ENCODE peak calls at places on chromosomes 6 and 20, in four cellular contexts. One of them, this sample, is unnamed.

GRCh38 chr6:150334790-150335783 is 33.7 kb upstream of the IYD start:
- DNase-seq in GM12878: no peak
- DNase-seq in HepG2: peak
- DNase-seq in K562: peak
- DNase-seq in this sample: peak

GRCh38 chr6:33205172-33206026 is 944 bp downstream of the HSD17B8 start:
- DNase-seq in K562: peak
- DNase-seq in GM12878: no peak
- DNase-seq in HepG2: no peak
- DNase-seq in this sample: no peak

GRCh38 chr20:63290677-63291472 is 2.1 kb upstream of the COL20A1 start:
- DNase-seq in GM12878: no peak
- DNase-seq in HepG2: peak
- DNase-seq in K562: peak
- DNase-seq in this sample: peak

GRCh38 chr6:64084201-64084663 is 448.6 kb downstream of the PHF3 start:
- DNase-seq in K562: no peak
- DNase-seq in HepG2: peak
- DNase-seq in GM12878: no peak
- DNase-seq in this sample: no peak

GRCh38 chr6:20664250-20664649 is 130.0 kb downstream of the CDKAL1 start:
- DNase-seq in HepG2: no peak
- DNase-seq in GM12878: no peak
- DNase-seq in K562: no peak
- DNase-seq in this sample: no peak

GRCh38 chr20:40691566-40692239 is 2.7 kb upstream of the MAFB start:
- DNase-seq in HepG2: no peak
- DNase-seq in GM12878: no peak
- DNase-seq in K562: no peak
- DNase-seq in this sample: no peak

GRCh38 chr6:38482466-38482865 is 157.3 kb downstream of the BTBD9 start:
- DNase-seq in K562: no peak
- DNase-seq in GM12878: no peak
- DNase-seq in HepG2: no peak
- DNase-seq in this sample: no peak

GRCh38 chr6:140572867-140573266 is 1198.4 kb upstream of the CITED2 start:
- DNase-seq in HepG2: no peak
- DNase-seq in K562: no peak
- DNase-seq in GM12878: no peak
- DNase-seq in this sample: no peak

GRCh38 chr20:64212750-64213149 is 42.8 kb upstream of the PCMTD2 start:
- DNase-seq in HepG2: no peak
- DNase-seq in K562: peak
- DNase-seq in GM12878: no peak
- DNase-seq in this sample: no peak

GRCh38 chr20:17875106-17875980 is 93.3 kb downstream of the SNX5 start:
- DNase-seq in GM12878: no peak
- DNase-seq in K562: no peak
- DNase-seq in HepG2: peak
- DNase-seq in this sample: no peak
- TF ChIP-seq TCF7 in GM12878: no peak
- TF ChIP-seq TCF7 in K562: no peak
- TF ChIP-seq TCF7 in HepG2: peak
- TF ChIP-seq TCF7 in this sample: no peak

GRCh38 chr20:33910056-33910455 is 83.7 kb upstream of the RALY start:
- DNase-seq in HepG2: no peak
- DNase-seq in GM12878: no peak
- DNase-seq in K562: no peak
- DNase-seq in this sample: no peak
- TF ChIP-seq TCF7 in HepG2: no peak
- TF ChIP-seq TCF7 in GM12878: no peak
- TF ChIP-seq TCF7 in K562: no peak
- TF ChIP-seq TCF7 in this sample: no peak

DNA sequence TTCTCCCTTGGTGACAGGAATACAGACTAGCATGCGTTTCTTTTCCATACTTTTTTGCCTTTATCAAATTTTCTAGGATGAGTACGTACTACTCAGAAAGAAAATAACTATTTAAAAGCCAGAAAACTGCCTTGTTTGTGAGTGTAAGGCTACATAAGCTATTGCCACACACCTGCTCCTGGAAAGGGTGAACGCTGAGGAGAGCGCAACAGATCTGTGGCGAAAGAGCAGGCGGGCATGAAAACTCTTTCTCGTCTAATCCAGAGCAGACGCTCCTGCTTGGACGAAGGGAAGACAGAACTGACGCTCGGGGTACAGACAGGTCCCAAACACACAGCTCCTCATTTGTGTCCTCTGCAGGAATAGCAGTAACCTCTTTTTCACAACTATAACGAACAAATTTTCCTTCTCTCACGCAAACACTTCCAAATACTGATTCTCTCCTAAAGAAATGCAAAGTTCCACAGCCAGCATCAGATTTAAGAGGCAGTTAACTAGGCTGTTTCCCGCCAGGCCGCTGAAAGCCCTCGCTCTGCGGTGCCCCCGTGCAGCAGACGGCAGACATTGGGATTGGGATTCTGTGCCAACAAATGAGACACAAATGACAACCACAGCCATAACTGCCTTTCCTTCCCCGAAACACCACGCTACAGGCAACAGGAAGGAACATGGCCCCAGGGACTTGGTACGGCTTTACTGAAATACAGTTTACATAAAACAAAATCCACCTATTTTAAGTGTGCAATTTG is 20.0 kb downstream of the TAF4 start:
- DNase-seq in GM12878: no peak
- DNase-seq in HepG2: no peak
- DNase-seq in K562: no peak
- DNase-seq in this sample: no peak
- TF ChIP-seq TCF7 in GM12878: no peak
- TF ChIP-seq TCF7 in HepG2: no peak
- TF ChIP-seq TCF7 in K562: no peak
- TF ChIP-seq TCF7 in this sample: no peak

DNA sequence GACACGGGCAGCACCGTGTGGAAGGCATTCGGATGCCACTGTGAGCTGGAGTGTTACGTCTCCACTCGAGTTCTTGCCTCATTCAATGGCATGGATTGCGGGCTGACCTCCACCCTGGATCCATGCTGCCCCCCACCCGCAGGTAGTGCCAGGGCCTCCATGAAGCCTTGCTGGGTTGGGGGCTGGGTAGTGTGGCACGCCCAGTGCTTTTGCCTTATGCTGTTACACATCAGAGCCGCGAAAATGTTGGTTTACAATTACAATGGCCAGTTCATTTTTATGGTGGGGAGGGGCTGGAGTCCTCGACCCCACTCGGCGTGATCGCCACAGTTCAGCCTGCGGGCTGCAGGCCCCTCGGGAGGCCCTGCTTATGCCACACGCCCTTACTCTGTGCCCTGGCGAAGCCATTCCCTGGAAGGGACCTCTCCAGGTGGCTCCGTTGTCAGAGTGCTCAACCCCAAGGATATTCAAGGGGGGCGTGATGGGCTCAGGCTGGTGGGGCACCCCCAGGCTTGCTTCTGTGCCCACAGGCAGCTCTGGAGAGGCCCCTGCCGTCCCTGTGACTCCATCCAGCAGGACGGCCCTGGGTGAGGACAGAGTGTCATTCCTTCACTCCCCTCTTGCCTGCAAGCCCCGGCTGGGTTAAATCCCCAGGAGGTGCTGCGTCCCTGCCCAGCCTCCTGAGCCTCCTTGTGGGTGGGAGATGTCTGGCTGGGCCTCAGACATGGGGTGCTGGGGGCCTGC is 14.8 kb downstream of the ITPA start:
- DNase-seq in HepG2: no peak
- DNase-seq in K562: no peak
- DNase-seq in GM12878: no peak
- DNase-seq in this sample: no peak
- TF ChIP-seq TCF7 in HepG2: no peak
- TF ChIP-seq TCF7 in K562: no peak
- TF ChIP-seq TCF7 in GM12878: no peak
- TF ChIP-seq TCF7 in this sample: no peak

GRCh38 chr20:49446808-49447207 is 35.7 kb downstream of the KCNB1 start:
- DNase-seq in GM12878: no peak
- DNase-seq in K562: no peak
- DNase-seq in HepG2: no peak
- DNase-seq in this sample: peak
- TF ChIP-seq TCF7 in GM12878: no peak
- TF ChIP-seq TCF7 in K562: no peak
- TF ChIP-seq TCF7 in HepG2: no peak
- TF ChIP-seq TCF7 in this sample: no peak

DNA sequence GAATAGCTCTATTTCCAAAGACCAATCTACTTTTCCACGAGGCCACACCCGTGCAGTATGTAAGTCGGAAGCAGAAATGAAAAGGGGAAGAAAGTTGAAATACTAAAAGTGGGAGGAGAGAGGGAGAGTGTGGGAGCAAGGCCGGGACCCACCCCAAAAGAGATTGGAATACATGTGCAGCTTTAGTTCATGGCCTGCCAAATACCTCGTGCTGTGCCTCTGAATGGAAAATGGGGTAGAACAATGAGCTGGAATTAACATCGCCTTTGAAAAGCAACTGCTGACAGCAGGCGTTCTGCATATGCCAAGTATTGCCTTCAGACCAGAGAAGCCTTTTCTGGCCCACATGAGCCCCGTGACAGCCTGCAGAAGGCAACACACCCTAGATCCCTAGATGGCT is 155.6 kb downstream of the CD83 start:
- DNase-seq in K562: no peak
- DNase-seq in HepG2: no peak
- DNase-seq in GM12878: no peak
- DNase-seq in this sample: peak
- TF ChIP-seq TCF7 in K562: no peak
- TF ChIP-seq TCF7 in HepG2: no peak
- TF ChIP-seq TCF7 in GM12878: no peak
- TF ChIP-seq TCF7 in this sample: no peak

GRCh38 chr20:50265245-50265946 is 74.8 kb downstream of the CEBPB start:
- DNase-seq in K562: no peak
- DNase-seq in GM12878: no peak
- DNase-seq in HepG2: no peak
- DNase-seq in this sample: no peak

GRCh38 chr20:50267866-50268219 is 77.2 kb downstream of the CEBPB start:
- DNase-seq in HepG2: no peak
- DNase-seq in GM12878: no peak
- DNase-seq in K562: no peak
- DNase-seq in this sample: no peak

GRCh38 chr20:50266293-50267040 is 75.8 kb downstream of the CEBPB start:
- DNase-seq in K562: no peak
- DNase-seq in GM12878: no peak
- DNase-seq in HepG2: no peak
- DNase-seq in this sample: no peak

GRCh38 chr20:50269111-50270033 is 78.7 kb downstream of the CEBPB start:
- DNase-seq in HepG2: no peak
- DNase-seq in GM12878: no peak
- DNase-seq in K562: no peak
- DNase-seq in this sample: no peak

DNA sequence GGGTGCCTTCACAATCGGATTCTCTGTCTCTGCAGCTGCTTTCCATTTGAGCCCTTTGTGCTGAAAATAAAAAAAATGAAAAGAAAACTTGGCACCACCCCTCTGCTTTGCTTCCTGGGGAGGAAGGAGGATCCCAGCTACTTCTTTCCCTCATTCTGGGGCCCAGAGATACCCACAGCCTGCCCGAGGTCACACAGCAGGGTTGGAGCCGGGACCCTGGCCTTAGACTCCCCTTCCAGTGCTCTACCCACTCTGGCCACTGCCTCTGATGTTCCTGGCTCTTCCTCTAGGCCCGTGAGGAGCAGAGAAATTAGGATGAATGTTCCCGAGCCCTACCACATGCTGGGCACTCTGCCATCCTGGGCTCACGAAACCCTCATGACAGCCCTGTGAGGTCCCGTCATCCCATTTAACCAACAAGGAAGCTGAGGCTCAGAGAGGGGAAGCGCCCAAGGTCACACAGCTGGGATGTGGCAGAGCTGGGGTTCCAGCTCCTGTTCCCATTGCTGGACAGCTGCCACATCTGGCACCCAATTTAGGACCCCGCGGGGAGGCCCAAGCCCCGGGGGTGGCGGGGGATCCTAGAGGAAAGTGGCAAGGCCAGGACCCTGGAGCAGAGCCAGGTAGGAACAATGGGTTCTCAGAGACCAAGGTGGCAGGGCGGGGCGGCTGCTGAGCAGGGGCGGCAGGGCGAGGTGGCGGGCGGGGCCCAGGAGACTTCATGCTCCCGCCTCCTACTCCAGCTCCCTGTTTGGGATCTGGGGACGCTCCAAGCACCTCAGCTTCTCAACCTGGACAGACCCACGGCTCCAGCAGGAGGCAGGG is 76.6 kb downstream of the CEBPB start:
- DNase-seq in GM12878: no peak
- DNase-seq in K562: no peak
- DNase-seq in HepG2: peak
- DNase-seq in this sample: peak
- TF ChIP-seq TCF7 in GM12878: no peak
- TF ChIP-seq TCF7 in K562: no peak
- TF ChIP-seq TCF7 in HepG2: no peak
- TF ChIP-seq TCF7 in this sample: no peak

GRCh38 chr20:32128167-32128566 is 18.7 kb downstream of the TM9SF4 start:
- DNase-seq in HepG2: no peak
- DNase-seq in GM12878: no peak
- DNase-seq in K562: no peak
- DNase-seq in this sample: no peak

GRCh38 chr20:32130352-32130751 is 20.8 kb downstream of the TM9SF4 start:
- DNase-seq in GM12878: no peak
- DNase-seq in HepG2: no peak
- DNase-seq in K562: no peak
- DNase-seq in this sample: no peak

GRCh38 chr20:32129863-32130262 is 20.3 kb downstream of the TM9SF4 start:
- DNase-seq in K562: no peak
- DNase-seq in GM12878: no peak
- DNase-seq in HepG2: no peak
- DNase-seq in this sample: no peak

GRCh38 chr20:32132911-32133549 is 23.5 kb downstream of the TM9SF4 start:
- DNase-seq in GM12878: peak
- DNase-seq in K562: no peak
- DNase-seq in HepG2: no peak
- DNase-seq in this sample: no peak

DNA sequence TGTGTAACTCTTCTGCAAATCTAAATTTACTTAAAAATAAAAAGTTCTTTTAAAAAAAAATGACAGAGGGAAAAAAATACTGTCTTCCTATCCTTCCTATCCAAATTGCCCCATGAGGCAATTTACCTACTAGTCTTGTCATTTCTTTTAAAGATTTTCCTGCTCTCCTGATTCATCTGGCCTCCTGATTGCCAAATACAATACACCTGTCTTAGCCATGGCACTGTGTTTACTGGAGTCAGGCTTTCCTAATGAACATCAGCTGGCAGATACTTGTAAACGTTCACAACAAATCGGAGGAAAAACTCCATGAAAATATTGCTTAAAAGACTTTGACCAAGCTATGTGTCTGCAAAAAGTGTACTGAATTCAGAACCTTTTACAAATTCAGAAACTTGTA is 21.5 kb downstream of the TM9SF4 start:
- DNase-seq in GM12878: no peak
- DNase-seq in K562: no peak
- DNase-seq in HepG2: no peak
- DNase-seq in this sample: no peak
- TF ChIP-seq TCF7 in GM12878: no peak
- TF ChIP-seq TCF7 in K562: no peak
- TF ChIP-seq TCF7 in HepG2: no peak
- TF ChIP-seq TCF7 in this sample: no peak

GRCh38 chr6:30684386-30685156 is 1.9 kb downstream of the PPP1R18 start:
- DNase-seq in GM12878: no peak
- DNase-seq in K562: peak
- DNase-seq in HepG2: no peak
- DNase-seq in this sample: no peak
- TF ChIP-seq TCF7 in GM12878: no peak
- TF ChIP-seq TCF7 in K562: peak
- TF ChIP-seq TCF7 in HepG2: no peak
- TF ChIP-seq TCF7 in this sample: no peak